ENCODE peak calls at places on chromosomes 12 and 14, in five cellular contexts. I is activated CD4-positive, alpha-beta T cell treated with anti-CD3 and anti-CD28 coated beads, Interleukin-2, amount 50 U/mL, for 24 hours; O is A172; M is stimulated activated CD4-positive, alpha-beta T cell treated with anti-CD3 and anti-CD28 coated beads, TNF-alpha, amount 100 ng/mL, for 4 hours; K is HS-5. Q is an unnamed sample.

GRCh38 chr12:109934026-109934425 is 34.0 kb downstream of the TCHP start:
- DNase-seq in I (no peak), O (peak; percentile 25), M (no peak), K (no peak), Q (no peak)

GRCh38 chr14:88790501-88791251 is 2.1 kb downstream of the EML5 start:
- DNase-seq in I (no peak), O (no peak), M (no peak), K (no peak), Q (no peak)

GRCh38 chr14:74579447-74580274 is 32.4 kb downstream of the LTBP2 start:
- DNase-seq in I (no peak), O (peak; percentile 82), M (no peak), K (peak; percentile 42), Q (no peak)

GRCh38 chr12:121061831-121062230 is 22.8 kb upstream of the OASL start:
- DNase-seq in I (no peak), O (no peak), M (no peak), K (no peak), Q (no peak)

GRCh38 chr12:47752121-47752520 is 6.6 kb downstream of the RAPGEF3 start:
- DNase-seq in I (no peak), O (no peak), M (no peak), K (no peak), Q (no peak)

GRCh38 chr14:104371031-104371430 is 208.5 kb upstream of the C14orf180 start:
- DNase-seq in I (no peak), O (no peak), M (no peak), K (no peak), Q (no peak)

GRCh38 chr12:90203556-90203955 is 494.9 kb upstream of the ATP2B1 start:
- DNase-seq in I (no peak), O (no peak), M (no peak), K (no peak), Q (no peak)

GRCh38 chr12:110874781-110875180 is 28.0 kb downstream of the CCDC63 start:
- DNase-seq in I (no peak), O (no peak), M (no peak), K (no peak), Q (no peak)

GRCh38 chr12:46998811-46999368 is 80.5 kb upstream of the PCED1B start:
- DNase-seq in I (no peak), O (peak; percentile 65), M (no peak), K (no peak), Q (peak; percentile 48)

GRCh38 chr14:35401853-35402252 is 2.7 kb downstream of the NFKBIA start:
- DNase-seq in I (no peak), O (no peak), M (no peak), K (no peak), Q (no peak)

GRCh38 chr12:15779925-15780324 is 9.3 kb downstream of the EPS8 start:
- DNase-seq in I (no peak), O (no peak), M (no peak), K (no peak), Q (no peak)

GRCh38 chr12:3038931-3039510 is 38.2 kb upstream of the TSPAN9 start:
- DNase-seq in I (no peak), O (no peak), M (no peak), K (no peak), Q (no peak)

GRCh38 chr12:131865196-131865875 is 29.1 kb upstream of the ULK1 start:
- DNase-seq in I (no peak), O (peak; percentile 95), M (no peak), K (peak; percentile 46), Q (no peak)

GRCh38 chr12:14930299-14930698 is 8.0 kb downstream of the ERP27 start:
- DNase-seq in I (no peak), O (no peak), M (no peak), K (no peak), Q (no peak)

GRCh38 chr12:128864516-128865186 is 11.4 kb downstream of the GLT1D1 start:
- DNase-seq in I (no peak), O (no peak), M (no peak), K (no peak), Q (no peak)

GRCh38 chr12:132747896-132748295 is 13.7 kb downstream of the ANKLE2 start:
- DNase-seq in I (no peak), O (no peak), M (no peak), K (no peak), Q (no peak)

GRCh38 chr12:6792522-6793201 is 3.3 kb downstream of the CD4 start:
- DNase-seq in I (no peak), O (no peak), M (no peak), K (no peak), Q (no peak)

GRCh38 chr14:59126714-59127436 is 61.6 kb upstream of the DAAM1 start:
- DNase-seq in I (no peak), O (peak; percentile 27), M (no peak), K (no peak), Q (no peak)

GRCh38 chr12:6061661-6062060 is 62.8 kb downstream of the VWF start:
- DNase-seq in I (no peak), O (no peak), M (no peak), K (no peak), Q (peak; percentile 64)

GRCh38 chr12:45575823-45576448 is 153.6 kb upstream of the ARID2 start:
- DNase-seq in I (no peak), O (no peak), M (no peak), K (no peak), Q (no peak)

GRCh38 chr12:79886917-79887519 is 47.9 kb downstream of the PPP1R12A start:
- DNase-seq in I (no peak), O (peak; percentile 49), M (no peak), K (peak; percentile 38), Q (peak; percentile 23)

GRCh38 chr12:6888360-6888759 is 15.3 kb upstream of the SPSB2 start:
- DNase-seq in I (no peak), O (no peak), M (no peak), K (no peak), Q (no peak)

Q was measured in AG09309.